ENCODE peak calls at places on chromosomes 4 and X, in nine cellular contexts. Z, D, A, Y, G, V, F, S and H are unnamed samples.

GRCh38 chrX:134664202-134664601 is 5.9 kb upstream of the PLAC1 start:
- DNase-seq in A (no peak), F (no peak), G (no peak), Z (no peak), V (no peak), S (no peak), D (no peak), Y (no peak), H (no peak)

GRCh38 chrX:149825424-149825823 is 43.7 kb downstream of the MAGEA9 start:
- DNase-seq in S (no peak), A (peak), D (no peak), V (no peak), F (peak), Y (peak), G (peak), Z (peak), H (peak)

GRCh38 chr4:168475745-168476144 is 4.5 kb downstream of the DDX60L start:
- DNase-seq in V (no peak), Y (no peak), G (no peak), A (no peak), D (no peak), S (no peak), Z (no peak), F (no peak), H (no peak)

GRCh38 chr4:3436798-3437581 is 4.8 kb upstream of the HGFAC start:
- DNase-seq in G (no peak), D (peak), F (peak), S (peak), A (peak), V (peak), Z (peak), Y (no peak), H (peak)

GRCh38 chrX:29297171-29297800 is 710.0 kb downstream of the IL1RAPL1 start:
- DNase-seq in F (no peak), Y (no peak), S (peak), D (no peak), A (no peak), V (no peak), Z (no peak), G (no peak), H (no peak)

GRCh38 chr4:1293981-1294380 is 4.3 kb downstream of the MAEA start:
- DNase-seq in G (no peak), Z (peak), Y (no peak), D (peak), V (peak), A (no peak), S (no peak), F (no peak), H (no peak)

GRCh38 chr4:119692001-119692400 is 63.4 kb upstream of the PDE5A start:
- DNase-seq in Z (peak), S (peak), V (peak), G (no peak), D (peak), A (peak), F (no peak), Y (no peak), H (no peak)

GRCh38 chrX:103918050-103918449 is 44.4 kb upstream of the TMSB15B start:
- DNase-seq in D (peak), Z (peak), F (peak), V (peak), Y (peak), G (peak), S (peak), A (peak), H (peak)

GRCh38 chrX:37405954-37406353 is 56.8 kb downstream of the PRRG1 start:
- DNase-seq in F (no peak), D (no peak), G (no peak), Z (peak), Y (no peak), A (peak), S (peak), V (peak), H (peak)